ENCODE peak calls at places on chromosome 15, in nine cellular contexts. W is uterus, S is K562, G is lung, Y is mucosa of descending colon, F is stomach, H is brain microvascular endothelial cell, A is esophagus squamous epithelium, B is cardiac muscle cell. E is an unnamed sample. For H3K36me3, the result is how much of the 10 kb centered on the place peaks cover.

GRCh38 chr15:33022629-33023028 is 171.9 kb downstream of the FMN1 start:
- DNase-seq in W (no peak), S (no peak), G (peak), Y (no peak), F (peak), H (peak), A (no peak), B (peak), E (no peak)

GRCh38 chr15:57861805-57862586 is 155.5 kb downstream of the POLR2M start:
- DNase-seq in W (peak), S (peak), G (no peak), Y (no peak), F (no peak), H (peak), A (no peak), B (peak), E (no peak)

GRCh38 chr15:59180946-59181345 is 25.7 kb upstream of the LDHAL6B start:
- DNase-seq in W (no peak), S (no peak), G (no peak), Y (no peak), F (no peak), H (peak), A (no peak), B (peak), E (no peak)

GRCh38 chr15:89575656-89576416 is 567 bp downstream of the TICRR start:
- DNase-seq in W (no peak), S (no peak), G (no peak), Y (no peak), F (no peak), H (no peak), A (no peak), B (peak), E (no peak)

GRCh38 chr15:90697180-90697579 is 20.0 kb upstream of the BLM start:
- DNase-seq in W (no peak), S (no peak), G (no peak), Y (no peak), F (no peak), H (no peak), A (no peak), B (no peak), E (no peak)

GRCh38 chr15:54594115-54594514 is 602.6 kb downstream of the RSL24D1 start:
- DNase-seq in W (no peak), S (no peak), G (no peak), Y (no peak), F (no peak), H (no peak), A (no peak), B (no peak), E (no peak)

GRCh38 chr15:96442076-96442475 is 111.6 kb downstream of the NR2F2 start:
- DNase-seq in W (no peak), S (no peak), G (no peak), Y (no peak), F (no peak), H (no peak), A (no peak), B (no peak), E (no peak)

GRCh38 chr15:68635142-68635541 is 56.3 kb downstream of the CORO2B start:
- DNase-seq in W (no peak), S (no peak), G (no peak), Y (no peak), F (no peak), H (no peak), A (no peak), B (no peak), E (no peak)

GRCh38 chr15:77013786-77014136 is 18.8 kb downstream of the PSTPIP1 start:
- DNase-seq in W (no peak), S (no peak), G (no peak), Y (peak), F (peak), H (no peak), A (no peak), B (no peak), E (no peak)

GRCh38 chr15:23467110-23467600 is 20.1 kb upstream of the GOLGA6L2 start:
- DNase-seq in W (no peak), S (peak), G (no peak), Y (no peak), F (no peak), H (no peak), A (no peak), B (peak), E (no peak)
- TF ChIP-seq CTCF in W (no peak), S (peak), G (no peak), Y (no peak), F (peak), H (no peak), A (peak), B (peak), E (peak)

GRCh38 chr15:40100947-40101905 is 7.5 kb downstream of the BMF start:
- DNase-seq in W (no peak), S (no peak), G (no peak), Y (no peak), F (no peak), H (no peak), A (no peak), B (no peak), E (no peak)
- H3K4me3 ChIP-seq in W (no peak), S (no peak), G (no peak), Y (no peak), F (no peak), H (no peak), A (no peak), B (no peak), E (no peak)

DNA sequence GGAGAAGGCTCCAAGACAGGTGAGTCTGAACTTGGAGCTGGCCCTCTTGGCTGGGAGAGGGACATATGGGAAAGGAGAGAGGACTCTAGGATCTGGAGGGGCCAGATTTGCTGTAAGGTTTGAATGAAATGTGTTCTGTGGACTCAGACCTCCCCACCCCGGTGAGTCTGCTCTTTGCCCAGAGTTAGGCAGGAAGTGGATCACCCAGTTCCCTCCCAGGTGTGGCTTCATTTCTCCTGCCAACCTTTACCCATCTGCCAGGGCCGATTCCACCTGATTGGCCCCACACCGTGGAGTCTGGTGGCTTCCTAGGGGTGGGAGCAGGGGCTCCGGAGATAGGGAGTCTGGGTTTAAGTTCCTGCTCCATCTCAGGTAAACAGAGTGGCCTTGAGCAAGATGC is 25.5 kb downstream of the CD276 start:
- DNase-seq in W (no peak), S (no peak), G (no peak), Y (no peak), F (no peak), H (no peak), A (no peak), B (no peak), E (no peak)
- H3K36me3 ChIP-seq in W (under half), S (under half), G (under half), Y (under half), F (under half), H (half or more), A (half or more), B (under half), E (under half)

GRCh38 chr15:40694706-40695468 is at the start of gene RAD51:
- DNase-seq in W (peak), S (peak), G (peak), Y (peak), F (peak), H (peak), A (peak), B (peak), E (peak)
- TF ChIP-seq CTCF in W (no peak), S (peak), G (no peak), Y (no peak), F (no peak), H (no peak), A (no peak), B (no peak), E (no peak)

GRCh38 chr15:75364881-75365280 is 3.5 kb downstream of the MAN2C1 start:
- DNase-seq in W (no peak), S (no peak), G (no peak), Y (no peak), F (no peak), H (no peak), A (no peak), B (no peak), E (no peak)

GRCh38 chr15:75368689-75369239 is 357 bp upstream of the MAN2C1 start:
- DNase-seq in W (no peak), S (no peak), G (no peak), Y (no peak), F (no peak), H (no peak), A (no peak), B (no peak), E (no peak)

GRCh38 chr15:75367913-75368688 is at the start of gene MAN2C1:
- DNase-seq in W (peak), S (peak), G (peak), Y (peak), F (peak), H (peak), A (peak), B (peak), E (peak)

GRCh38 chr15:75366163-75366562 is 2.2 kb downstream of the MAN2C1 start:
- DNase-seq in W (no peak), S (no peak), G (no peak), Y (no peak), F (no peak), H (no peak), A (no peak), B (no peak), E (no peak)

GRCh38 chr15:75367406-75367912 is 948 bp downstream of the MAN2C1 start:
- DNase-seq in W (no peak), S (no peak), G (no peak), Y (no peak), F (no peak), H (no peak), A (no peak), B (no peak), E (no peak)
- H3K4me3 ChIP-seq in W (peak), S (peak), G (peak), Y (peak), F (peak), H (peak), A (peak), B (no peak), E (peak)

GRCh38 chr15:52146261-52146660 is 33.7 kb upstream of the BCL2L10 start:
- DNase-seq in W (no peak), S (no peak), G (no peak), Y (no peak), F (no peak), H (no peak), A (no peak), B (no peak), E (no peak)
- H3K36me3 ChIP-seq in W (under half), S (under half), G (under half), Y (under half), F (under half), H (under half), A (half or more), B (under half), E (under half)

DNA sequence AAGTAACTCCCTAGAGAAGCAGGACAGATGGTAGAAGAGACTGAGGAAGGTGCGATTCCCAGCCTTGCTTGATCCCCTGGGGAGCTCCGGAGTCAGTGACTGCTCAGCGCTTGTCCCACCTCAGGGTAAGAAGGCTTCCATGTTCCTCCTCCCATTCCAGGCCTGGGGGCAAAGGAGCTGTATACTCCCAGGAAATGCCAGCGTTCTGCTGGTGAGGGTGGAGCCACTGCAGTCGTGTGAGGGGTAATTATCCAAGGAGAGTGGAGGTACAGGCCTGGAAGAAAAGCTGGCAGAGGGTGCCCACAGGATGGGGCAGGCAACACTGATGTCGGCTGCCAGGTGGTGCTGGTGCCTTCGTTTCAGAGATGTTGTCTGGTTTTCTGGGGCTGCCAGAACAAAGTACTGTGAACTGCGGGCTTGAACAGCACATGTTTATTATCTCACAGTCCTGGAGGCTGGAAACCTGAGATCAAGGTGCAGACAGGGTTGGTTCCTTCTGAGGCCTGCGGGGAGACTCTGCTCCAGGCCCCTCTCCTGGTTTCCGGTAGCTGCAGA is 12.1 kb upstream of the APBA2 start:
- DNase-seq in W (no peak), S (no peak), G (no peak), Y (no peak), F (no peak), H (no peak), A (no peak), B (no peak), E (no peak)
- TF ChIP-seq CTCF in W (no peak), S (no peak), G (no peak), Y (no peak), F (no peak), H (peak), A (no peak), B (no peak), E (no peak)

GRCh38 chr15:31434418-31435255 is 108.0 kb downstream of the KLF13 start:
- DNase-seq in W (peak), S (no peak), G (peak), Y (peak), F (peak), H (peak), A (peak), B (peak), E (no peak)
- H3K4me3 ChIP-seq in W (no peak), S (no peak), G (no peak), Y (no peak), F (peak), H (peak), A (peak), B (no peak), E (peak)

GRCh38 chr15:98924311-98925049 is 83.1 kb downstream of the PGPEP1L start:
- DNase-seq in W (no peak), S (no peak), G (no peak), Y (no peak), F (peak), H (no peak), A (no peak), B (no peak), E (no peak)
- H3K36me3 ChIP-seq in W (under half), S (under half), G (under half), Y (under half), F (under half), H (half or more), A (half or more), B (under half), E (under half)

GRCh38 chr15:82832601-82833209 is 23.3 kb downstream of the WHAMM start:
- DNase-seq in W (no peak), S (no peak), G (no peak), Y (no peak), F (no peak), H (peak), A (no peak), B (peak), E (no peak)
- TF ChIP-seq CTCF in W (no peak), S (no peak), G (no peak), Y (no peak), F (no peak), H (peak), A (no peak), B (no peak), E (no peak)

E was measured in thoracic aorta.